ENCODE peak calls at places on chromosomes 12 and 14, in four cellular contexts. H is pancreas, Z is A549, V is fibroblast of pulmonary artery. K is an unnamed sample.

GRCh38 chr12:77104792-77105191 is 39.4 kb upstream of the E2F7 start:
- DNase-seq in H (no peak), Z (no peak), V (peak), K (peak)

GRCh38 chr14:96267336-96267735 is 11.3 kb downstream of the BDKRB1 start:
- DNase-seq in H (peak), Z (no peak), V (peak), K (peak)

GRCh38 chr12:65470261-65470660 is 191.8 kb downstream of the MSRB3 start:
- DNase-seq in H (no peak), Z (no peak), V (no peak), K (peak)

GRCh38 chr12:92365836-92366235 is 220.2 kb upstream of the BTG1 start:
- DNase-seq in H (no peak), Z (no peak), V (no peak), K (no peak)

GRCh38 chr12:53068811-53069585 is 10.2 kb downstream of the SPRYD3 start:
- DNase-seq in H (no peak), Z (no peak), V (no peak), K (no peak)

GRCh38 chr12:104535383-104535782 is 78.6 kb downstream of the CHST11 start:
- DNase-seq in H (no peak), Z (no peak), V (no peak), K (peak)

GRCh38 chr12:102061096-102061555 is 665 bp downstream of the WASHC3 start:
- DNase-seq in H (no peak), Z (no peak), V (peak), K (no peak)

GRCh38 chr12:52906049-52906645 is 1.3 kb upstream of the KRT8 start:
- DNase-seq in H (no peak), Z (no peak), V (no peak), K (no peak)

GRCh38 chr14:31536201-31536960 is 24.8 kb upstream of the NUBPL start:
- DNase-seq in H (no peak), Z (no peak), V (no peak), K (peak)

GRCh38 chr12:121300083-121300819 is 3.7 kb upstream of the CAMKK2 start:
- DNase-seq in H (no peak), Z (no peak), V (no peak), K (no peak)

GRCh38 chr14:74478996-74479635 is 14.0 kb downstream of the NPC2 start:
- DNase-seq in H (no peak), Z (peak), V (peak), K (peak)

GRCh38 chr14:89252887-89253532 is 164.0 kb downstream of the FOXN3 start:
- DNase-seq in H (no peak), Z (no peak), V (peak), K (peak)
- TF ChIP-seq CTCF in H (no peak), Z (no peak), V (no peak), K (no peak)

GRCh38 chr14:38749936-38750335 is 353.1 kb downstream of the SEC23A start:
- DNase-seq in H (no peak), Z (no peak), V (no peak), K (no peak)
- H3K4me3 ChIP-seq in H (no peak), Z (no peak), V (no peak), K (no peak)

GRCh38 chr12:15910468-15910863 is 666 bp upstream of the DERA start:
- DNase-seq in H (no peak), Z (no peak), V (no peak), K (no peak)

GRCh38 chr12:15910864-15911696 is at the start of gene DERA:
- DNase-seq in H (peak), Z (peak), V (peak), K (peak)
- TF ChIP-seq CTCF in H (no peak), Z (no peak), V (no peak), K (no peak)

GRCh38 chr14:61565181-61565580 is 130.1 kb upstream of the HIF1A start:
- DNase-seq in H (no peak), Z (no peak), V (no peak), K (peak)

GRCh38 chr14:61565836-61566536 is 129.3 kb upstream of the HIF1A start:
- DNase-seq in H (no peak), Z (no peak), V (peak), K (peak)

GRCh38 chr14:61563162-61563511 is 132.2 kb upstream of the HIF1A start:
- DNase-seq in H (no peak), Z (no peak), V (no peak), K (no peak)

GRCh38 chr14:61563880-61564622 is 131.3 kb upstream of the HIF1A start:
- DNase-seq in H (no peak), Z (no peak), V (no peak), K (peak)

GRCh38 chr14:61564623-61565091 is 130.7 kb upstream of the HIF1A start:
- DNase-seq in H (no peak), Z (peak), V (peak), K (peak)
- H3K4me3 ChIP-seq in H (no peak), Z (no peak), V (no peak), K (no peak)

GRCh38 chr14:105051182-105052109 is 13.8 kb downstream of the GPR132 start:
- DNase-seq in H (peak), Z (no peak), V (no peak), K (no peak)
- TF ChIP-seq CTCF in H (no peak), Z (no peak), V (no peak), K (no peak)

DNA sequence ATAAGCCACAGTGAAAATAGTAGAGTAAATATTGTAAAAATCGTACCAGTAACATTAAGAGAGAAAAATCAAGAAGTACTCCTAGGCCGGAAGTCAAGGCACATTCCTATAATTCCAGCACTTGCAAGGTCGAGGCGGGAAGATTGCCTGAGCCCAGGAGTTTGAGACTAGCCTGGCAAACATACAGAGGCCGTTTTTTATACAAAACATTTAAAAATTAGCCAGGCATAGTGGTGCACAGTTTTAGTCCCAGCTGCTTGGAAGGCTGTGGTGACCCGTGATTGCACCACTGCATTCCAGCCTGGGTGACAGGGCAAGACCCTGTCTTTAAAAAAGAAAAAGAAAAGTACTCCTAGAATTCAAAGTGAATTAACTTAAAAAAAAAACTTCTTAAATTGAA is 341.8 kb downstream of the C12orf50 start:
- DNase-seq in H (peak), Z (no peak), V (peak), K (no peak)
- H3K4me3 ChIP-seq in H (no peak), Z (no peak), V (no peak), K (no peak)

GRCh38 chr12:131131808-131132117 is 178.1 kb downstream of the ADGRD1 start:
- DNase-seq in H (no peak), Z (no peak), V (no peak), K (no peak)

GRCh38 chr12:131134523-131135310 is 181.0 kb downstream of the ADGRD1 start:
- DNase-seq in H (no peak), Z (no peak), V (no peak), K (no peak)

GRCh38 chr12:131133994-131134393 is 180.3 kb downstream of the ADGRD1 start:
- DNase-seq in H (no peak), Z (no peak), V (no peak), K (no peak)

GRCh38 chr12:131132118-131132892 is 178.6 kb downstream of the ADGRD1 start:
- DNase-seq in H (peak), Z (peak), V (peak), K (peak)

GRCh38 chr12:131133015-131133905 is 179.6 kb downstream of the ADGRD1 start:
- DNase-seq in H (no peak), Z (no peak), V (no peak), K (no peak)
- TF ChIP-seq CTCF in H (no peak), Z (no peak), V (no peak), K (no peak)

GRCh38 chr12:124884587-124885438 is 21.1 kb upstream of the SCARB1 start:
- DNase-seq in H (no peak), Z (no peak), V (no peak), K (no peak)
- H3K4me3 ChIP-seq in H (no peak), Z (no peak), V (no peak), K (no peak)

GRCh38 chr12:45587877-45588530 is 141.5 kb upstream of the ARID2 start:
- DNase-seq in H (no peak), Z (no peak), V (no peak), K (no peak)
- TF ChIP-seq CTCF in H (no peak), Z (no peak), V (no peak), K (no peak)

GRCh38 chr14:59187802-59188460 is 536 bp upstream of the DAAM1 start:
- DNase-seq in H (no peak), Z (peak), V (no peak), K (no peak)

GRCh38 chr14:59189822-59190368 is 1.4 kb downstream of the DAAM1 start:
- DNase-seq in H (peak), Z (peak), V (peak), K (peak)

GRCh38 chr14:59189281-59189821 is 884 bp downstream of the DAAM1 start:
- DNase-seq in H (peak), Z (peak), V (peak), K (no peak)

GRCh38 chr14:59188461-59189280 is at the start of gene DAAM1:
- DNase-seq in H (peak), Z (peak), V (peak), K (peak)

DNA sequence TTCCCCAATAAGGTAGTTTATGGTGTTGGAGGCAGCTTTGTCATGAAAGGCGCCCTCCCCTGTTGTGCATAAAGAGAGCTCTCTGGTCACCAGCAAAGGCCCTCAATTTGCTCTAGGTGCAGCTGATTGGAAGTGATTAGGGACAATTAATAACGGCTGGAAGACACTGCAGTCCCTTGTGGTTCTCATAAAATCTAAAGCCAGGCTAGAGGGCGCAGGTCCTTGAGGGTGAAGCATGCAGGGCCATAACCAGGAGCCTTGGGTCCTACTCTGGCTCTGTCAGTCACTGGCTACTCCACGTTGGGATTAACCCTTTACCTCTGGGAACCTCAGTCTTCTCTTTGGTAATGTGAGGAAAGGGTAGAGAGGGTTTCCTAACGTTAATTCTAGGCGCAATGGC is 1.9 kb downstream of the DAAM1 start:
- DNase-seq in H (peak), Z (peak), V (peak), K (peak)
- H3K4me3 ChIP-seq in H (no peak), Z (peak), V (peak), K (peak)

K was measured in fibroblast of mammary gland.